ENCODE peak calls at places on chromosome 14, in four cellular contexts. C, N, P and X are unnamed samples.

GRCh38 chr14:101876539-101876938 is 87.8 kb upstream of the DYNC1H1 start:
- DNase-seq in P (no peak), C (no peak), N (peak), X (no peak)

GRCh38 chr14:104665663-104666522 is 23.5 kb upstream of the INF2 start:
- DNase-seq in N (no peak), C (peak), P (no peak), X (no peak)

GRCh38 chr14:51651388-51652167 is at the start of gene FRMD6:
- DNase-seq in P (peak), C (peak), N (peak), X (peak)

GRCh38 chr14:31893156-31893813 is 183.8 kb upstream of the ARHGAP5 start:
- DNase-seq in C (no peak), P (no peak), N (no peak), X (no peak)

GRCh38 chr14:93716410-93717221 is 71.7 kb downstream of the PRIMA1 start:
- DNase-seq in C (no peak), P (no peak), N (no peak), X (no peak)

GRCh38 chr14:30869525-30870150 is 4.7 kb upstream of the COCH start:
- DNase-seq in C (no peak), P (no peak), N (no peak), X (no peak)

GRCh38 chr14:70213721-70214282 is 25.1 kb upstream of the SLC8A3 start:
- DNase-seq in N (no peak), C (no peak), P (no peak), X (no peak)

GRCh38 chr14:65150891-65151290 is 48.6 kb upstream of the MAX start:
- DNase-seq in P (no peak), C (no peak), N (no peak), X (no peak)

GRCh38 chr14:102902086-102902485 is 20.4 kb upstream of the AMN start:
- DNase-seq in P (no peak), N (no peak), C (no peak), X (no peak)

GRCh38 chr14:91778217-91778616 is 46.3 kb upstream of the CATSPERB start:
- DNase-seq in C (no peak), P (no peak), N (no peak), X (no peak)

GRCh38 chr14:93937519-93937918 is 10.4 kb downstream of the FAM181A start:
- DNase-seq in P (no peak), N (no peak), C (no peak), X (no peak)

GRCh38 chr14:29838752-29839151 is 88.9 kb downstream of the PRKD1 start:
- DNase-seq in N (no peak), C (no peak), P (no peak), X (no peak)

GRCh38 chr14:38409081-38409705 is 153.3 kb upstream of the CLEC14A start:
- DNase-seq in P (no peak), C (no peak), N (no peak), X (no peak)

GRCh38 chr14:105061428-105062047 is 3.7 kb downstream of the GPR132 start:
- DNase-seq in N (no peak), C (no peak), P (peak), X (no peak)

GRCh38 chr14:64253672-64254071 is 40.5 kb downstream of the ESR2 start:
- DNase-seq in N (no peak), P (no peak), C (no peak), X (no peak)

GRCh38 chr14:103576371-103577024 is 13.7 kb downstream of the COA8 start:
- DNase-seq in N (no peak), C (no peak), P (no peak), X (peak)

GRCh38 chr14:73833024-73833423 is 18.6 kb upstream of the PTGR2 start:
- DNase-seq in N (no peak), C (no peak), P (no peak), X (no peak)

GRCh38 chr14:101076451-101077220 is 173.1 kb upstream of the RTL1 start:
- DNase-seq in N (no peak), C (no peak), P (no peak), X (no peak)

GRCh38 chr14:61334197-61334701 is 12.9 kb downstream of the PRKCH start:
- DNase-seq in N (no peak), P (no peak), C (no peak), X (no peak)
- TF ChIP-seq FOXK2 in N (no peak), P (no peak), C (no peak), X (no peak)

GRCh38 chr14:49992036-49992435 is 99.2 kb downstream of the ARF6 start:
- DNase-seq in P (no peak), C (no peak), N (no peak), X (no peak)

GRCh38 chr14:49992448-49992847 is 99.6 kb downstream of the ARF6 start:
- DNase-seq in N (peak), P (no peak), C (no peak), X (no peak)

GRCh38 chr14:49993565-49993964 is 100.7 kb downstream of the ARF6 start:
- DNase-seq in C (no peak), N (peak), P (no peak), X (no peak)

GRCh38 chr14:49991491-49991890 is 98.6 kb downstream of the ARF6 start:
- DNase-seq in N (no peak), P (peak), C (no peak), X (no peak)

DNA sequence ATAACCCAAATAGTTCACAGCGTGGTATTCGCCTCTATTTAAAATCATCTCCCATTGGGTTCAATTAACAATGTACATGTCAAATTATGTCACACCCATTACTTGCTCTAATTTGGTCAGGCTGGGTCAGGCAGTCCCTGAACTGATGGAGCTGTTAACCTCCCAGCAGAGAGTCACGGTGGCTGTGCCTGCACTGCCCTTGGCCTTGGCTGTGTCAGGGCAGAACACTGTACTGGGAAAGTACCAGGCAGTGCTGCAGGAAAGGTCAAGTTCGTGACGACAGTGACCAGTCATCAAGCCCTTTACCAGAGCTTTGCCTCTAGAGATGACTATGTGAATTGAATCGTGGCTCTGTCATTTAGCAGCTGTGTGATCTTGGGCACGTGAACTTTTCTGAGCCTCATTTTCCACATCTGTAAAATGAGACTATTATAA is 100.0 kb downstream of the ARF6 start:
- DNase-seq in P (no peak), C (peak), N (peak), X (no peak)
- TF ChIP-seq SP1 in P (no peak), C (no peak), N (peak), X (no peak)

DNA sequence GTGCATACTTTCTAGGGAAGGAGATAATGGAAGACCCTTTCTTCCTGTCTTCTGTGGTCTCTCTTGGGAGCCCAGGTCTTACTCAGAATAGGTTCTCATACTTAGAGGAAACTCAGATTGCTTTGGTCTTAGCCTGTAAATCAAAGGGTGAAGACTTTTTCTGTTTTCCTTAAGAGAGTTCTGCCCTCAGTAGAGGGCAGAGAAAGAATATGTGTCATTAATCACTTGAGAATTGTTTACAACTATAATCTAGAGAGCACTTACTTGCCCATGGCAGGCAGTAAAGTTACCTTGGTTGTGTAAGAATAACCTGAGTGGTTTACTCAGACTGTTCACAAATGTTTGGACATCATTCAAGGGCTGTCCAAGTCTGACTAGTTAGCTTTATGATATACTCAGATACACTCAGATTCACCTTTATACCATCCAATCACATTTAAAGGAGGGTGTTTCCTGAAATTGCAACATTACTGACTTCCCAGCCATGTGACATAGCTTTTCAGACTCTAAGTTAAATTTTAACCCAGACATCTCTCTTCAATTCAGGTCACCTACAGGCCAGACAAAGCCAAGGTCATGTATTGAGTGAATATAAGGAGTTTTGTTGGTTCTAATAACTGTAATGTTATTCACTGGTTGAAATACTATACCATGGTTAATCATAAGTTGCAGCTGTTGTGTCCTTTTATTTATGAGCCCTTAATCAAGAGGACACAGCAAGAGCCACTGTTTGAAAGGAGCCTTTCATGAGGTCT is 372.2 kb downstream of the RAD51B start:
- DNase-seq in C (peak), P (no peak), N (no peak), X (peak)
- TF ChIP-seq FOXK2 in C (no peak), P (no peak), N (no peak), X (no peak)

GRCh38 chr14:60214415-60215126 is 34.5 kb upstream of the PPM1A start:
- DNase-seq in P (no peak), N (no peak), C (no peak), X (no peak)
- TF ChIP-seq SP1 in P (no peak), N (no peak), C (no peak), X (no peak)

GRCh38 chr14:66330218-66330617 is 156.0 kb upstream of the CCDC196 start:
- DNase-seq in N (no peak), P (no peak), C (no peak), X (no peak)

DNA sequence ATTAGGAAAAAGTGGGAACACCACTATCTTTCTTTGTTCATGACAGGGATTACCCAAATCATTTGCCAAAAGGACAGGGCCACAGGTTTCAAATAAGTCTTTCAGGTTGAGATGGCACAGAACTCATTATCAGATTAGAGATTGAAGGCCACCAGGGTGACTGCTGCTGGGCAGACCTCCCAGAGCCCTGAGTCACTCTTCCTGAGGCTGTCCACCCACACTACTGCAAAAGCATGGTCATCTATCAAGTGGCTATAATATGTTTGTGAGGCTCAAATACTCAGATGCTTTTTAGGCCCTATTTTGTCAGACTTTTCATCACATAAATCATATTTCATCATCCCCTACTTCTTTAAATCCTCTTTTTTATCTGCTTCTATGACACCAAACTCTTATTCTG is 155.3 kb upstream of the CCDC196 start:
- DNase-seq in P (no peak), C (no peak), N (no peak), X (no peak)
- TF ChIP-seq FOXK2 in P (no peak), C (no peak), N (no peak), X (no peak)

DNA sequence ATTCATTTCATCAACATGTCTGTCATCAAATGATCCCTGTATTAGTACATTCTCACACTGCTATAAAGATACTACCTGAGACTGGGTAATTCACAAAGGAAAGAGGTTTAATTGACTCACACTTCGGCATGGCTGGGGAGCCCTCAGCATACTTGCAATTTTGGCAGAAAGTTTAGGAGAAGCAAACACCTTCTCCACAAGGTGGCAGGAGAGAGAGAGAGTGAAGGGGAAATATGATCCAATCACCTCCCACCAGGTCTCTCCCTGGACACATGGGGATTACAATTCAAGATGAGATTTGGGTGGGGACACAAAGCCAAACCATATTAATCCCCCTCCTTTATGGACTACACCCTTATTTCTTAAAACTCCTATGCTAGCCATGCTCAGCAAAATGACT is 932.2 kb downstream of the FLRT2 start:
- DNase-seq in N (no peak), C (peak), P (no peak), X (no peak)
- TF ChIP-seq SP1 in N (no peak), C (no peak), P (no peak), X (no peak)

GRCh38 chr14:99215277-99215676 is 56.7 kb downstream of the BCL11B start:
- DNase-seq in C (no peak), P (no peak), N (no peak), X (no peak)
- TF ChIP-seq FOXK2 in C (no peak), P (no peak), N (no peak), X (no peak)

DNA sequence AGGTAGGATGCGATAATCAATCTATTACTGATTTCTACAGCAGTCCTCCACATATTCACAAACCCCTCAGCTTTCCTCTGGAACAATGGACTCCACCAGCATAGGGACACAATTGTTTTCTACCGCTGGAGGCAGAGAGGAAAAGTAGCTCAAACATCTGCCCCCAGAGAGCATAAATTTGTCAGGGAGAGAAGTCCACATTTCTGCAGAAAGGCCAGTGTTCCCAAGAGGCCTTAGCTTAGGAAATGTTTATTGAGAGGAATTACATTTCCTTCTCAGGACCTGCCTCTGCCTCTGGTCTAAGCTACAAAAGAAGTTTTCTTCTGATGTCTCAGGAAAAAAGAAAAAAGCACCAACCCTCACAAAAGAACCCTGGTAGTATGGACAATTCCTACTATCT is 217.8 kb upstream of the BMP4 start:
- DNase-seq in C (no peak), N (no peak), P (no peak), X (no peak)
- TF ChIP-seq SP1 in C (no peak), N (no peak), P (no peak), X (no peak)

GRCh38 chr14:46250113-46250703 is 401.4 kb downstream of the RPL10L start:
- DNase-seq in C (peak), N (no peak), P (no peak), X (peak)
- TF ChIP-seq FOXK2 in C (no peak), N (no peak), P (no peak), X (no peak)